ENCODE peak calls at places on chromosomes 1 and 21, in five cellular contexts. X is HFF-Myc, U is IMR-90, S is astrocyte of the cerebellum, J is AG04450. H is an unnamed sample.

GRCh38 chr1:7255303-7256058 is 470.2 kb downstream of the CAMTA1 start:
- DNase-seq in U (peak), J (no peak), X (peak), S (no peak), H (no peak)

GRCh38 chr1:245197121-245197520 is 42.3 kb downstream of the KIF26B start:
- DNase-seq in X (no peak), U (no peak), S (no peak), J (no peak), H (no peak)

GRCh38 chr1:219788700-219789099 is 139.7 kb downstream of the SLC30A10 start:
- DNase-seq in X (no peak), U (no peak), S (no peak), J (no peak), H (no peak)

GRCh38 chr1:1157426-1157913 is 16.2 kb upstream of the TTLL10 start:
- DNase-seq in U (peak), J (peak), S (peak), X (peak), H (peak)

GRCh38 chr1:225451840-225452515 is 24.1 kb upstream of the LBR start:
- DNase-seq in S (no peak), X (no peak), U (no peak), J (no peak), H (no peak)

GRCh38 chr1:101073836-101074235 is 48.3 kb upstream of the DPH5 start:
- DNase-seq in J (no peak), U (no peak), X (no peak), S (no peak), H (no peak)

GRCh38 chr1:62247391-62248168 is 52.9 kb downstream of the L1TD1 start:
- DNase-seq in S (no peak), X (no peak), J (no peak), U (no peak), H (no peak)

GRCh38 chr1:66553846-66554245 is 19.9 kb downstream of the SGIP1 start:
- DNase-seq in X (no peak), S (no peak), J (no peak), U (peak), H (peak)

GRCh38 chr21:32298658-32299081 is at the start of gene MRAP:
- DNase-seq in J (no peak), S (no peak), X (no peak), U (no peak), H (no peak)

GRCh38 chr1:2290171-2290578 is 62.1 kb downstream of the SKI start:
- DNase-seq in S (no peak), U (no peak), J (no peak), X (no peak), H (no peak)

GRCh38 chr1:16237343-16237830 is 404 bp upstream of the CPLANE2 start:
- DNase-seq in J (no peak), S (no peak), U (peak), X (no peak), H (no peak)

GRCh38 chr1:16235347-16235746 is 1.6 kb downstream of the CPLANE2 start:
- DNase-seq in S (no peak), X (no peak), U (no peak), J (no peak), H (no peak)

GRCh38 chr1:16233431-16233830 is 3.6 kb downstream of the CPLANE2 start:
- DNase-seq in J (no peak), X (no peak), U (no peak), S (no peak), H (no peak)

GRCh38 chr1:16236091-16236494 is 890 bp downstream of the CPLANE2 start:
- DNase-seq in S (no peak), U (peak), X (no peak), J (no peak), H (no peak)

DNA sequence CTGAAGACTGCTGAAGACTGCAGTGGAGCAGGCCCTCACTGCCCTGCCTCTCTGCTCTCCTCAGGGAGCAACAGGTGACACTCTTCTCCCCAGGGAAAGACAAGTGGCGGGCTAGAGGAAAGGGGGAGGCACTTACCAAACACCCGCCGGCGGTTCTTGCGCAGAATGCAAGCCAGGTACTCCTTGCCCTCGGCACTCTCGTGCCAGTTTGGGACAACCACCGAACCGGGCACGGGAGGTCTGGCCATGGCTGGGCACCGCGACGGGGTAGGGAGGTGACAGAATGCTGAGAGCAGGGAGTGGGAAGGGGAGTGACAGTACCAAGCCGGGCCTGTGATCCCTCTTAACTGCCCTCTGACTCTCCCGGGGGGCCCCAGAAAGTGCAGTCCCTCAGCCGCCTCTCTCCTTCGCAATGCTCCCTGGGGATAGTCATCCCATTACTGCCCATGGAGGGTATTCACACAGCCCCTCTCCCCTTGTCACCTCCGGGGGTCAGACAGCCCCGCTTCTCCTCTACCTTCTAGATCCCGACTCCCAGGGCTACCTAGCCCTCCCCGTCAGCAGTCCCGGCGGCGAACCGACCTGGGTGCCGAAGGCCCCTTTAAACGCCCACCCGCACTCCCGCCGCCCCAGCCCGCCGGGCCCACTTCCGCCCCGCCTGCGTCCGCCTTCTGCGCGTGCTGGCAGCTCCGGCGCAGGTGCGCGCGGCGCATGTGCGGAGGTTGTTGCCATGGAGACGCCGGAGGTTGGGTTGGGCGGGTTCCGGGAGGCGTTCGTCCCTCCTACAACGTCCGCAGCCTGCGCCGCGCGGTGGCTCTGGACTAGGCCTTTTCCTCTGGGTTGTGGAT is at the start of gene CPLANE2:
- DNase-seq in U (peak), J (peak), S (peak), X (peak), H (no peak)
- TF ChIP-seq CTCF in U (peak), J (no peak), S (no peak), X (no peak), H (peak)

DNA sequence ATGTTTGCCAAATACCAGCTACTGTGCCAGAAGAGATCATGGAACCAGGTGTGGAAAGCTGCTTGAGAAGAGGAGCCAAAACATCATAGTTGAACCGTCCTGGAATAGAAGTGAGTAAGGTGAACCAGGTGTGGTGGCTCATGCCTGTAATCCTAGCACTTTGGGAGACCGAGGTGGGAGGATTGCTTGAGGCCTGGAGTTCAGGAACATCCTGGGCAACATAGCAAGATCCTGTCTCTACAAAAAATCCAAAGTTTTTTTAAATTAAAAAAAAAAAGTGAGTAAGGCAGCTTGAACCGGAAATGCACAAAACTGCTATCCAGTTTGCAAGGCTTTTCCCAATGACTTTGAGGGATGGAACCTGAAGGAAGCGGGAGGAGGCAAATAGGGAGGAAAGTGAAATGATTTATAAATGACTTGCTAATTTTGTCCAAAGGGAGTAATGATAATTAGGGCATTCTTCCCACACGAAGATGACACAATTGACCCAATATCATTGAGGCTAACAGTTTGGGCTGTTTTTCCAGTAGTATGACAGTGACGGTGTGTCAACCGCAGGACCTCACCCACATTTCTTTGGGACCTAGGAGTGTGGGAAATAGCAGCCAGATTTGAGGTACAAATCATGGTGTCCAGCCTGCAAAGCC is 1.5 kb upstream of the CNN3 start:
- DNase-seq in X (no peak), S (no peak), U (no peak), J (no peak), H (no peak)
- H3K4me3 ChIP-seq in X (peak), S (peak), U (no peak), J (peak), H (no peak)

GRCh38 chr1:37069406-37069805 is 35.1 kb upstream of the GRIK3 start:
- DNase-seq in X (no peak), U (no peak), J (no peak), S (no peak), H (no peak)
- TF ChIP-seq CTCF in X (no peak), U (no peak), J (no peak), S (no peak), H (no peak)

DNA sequence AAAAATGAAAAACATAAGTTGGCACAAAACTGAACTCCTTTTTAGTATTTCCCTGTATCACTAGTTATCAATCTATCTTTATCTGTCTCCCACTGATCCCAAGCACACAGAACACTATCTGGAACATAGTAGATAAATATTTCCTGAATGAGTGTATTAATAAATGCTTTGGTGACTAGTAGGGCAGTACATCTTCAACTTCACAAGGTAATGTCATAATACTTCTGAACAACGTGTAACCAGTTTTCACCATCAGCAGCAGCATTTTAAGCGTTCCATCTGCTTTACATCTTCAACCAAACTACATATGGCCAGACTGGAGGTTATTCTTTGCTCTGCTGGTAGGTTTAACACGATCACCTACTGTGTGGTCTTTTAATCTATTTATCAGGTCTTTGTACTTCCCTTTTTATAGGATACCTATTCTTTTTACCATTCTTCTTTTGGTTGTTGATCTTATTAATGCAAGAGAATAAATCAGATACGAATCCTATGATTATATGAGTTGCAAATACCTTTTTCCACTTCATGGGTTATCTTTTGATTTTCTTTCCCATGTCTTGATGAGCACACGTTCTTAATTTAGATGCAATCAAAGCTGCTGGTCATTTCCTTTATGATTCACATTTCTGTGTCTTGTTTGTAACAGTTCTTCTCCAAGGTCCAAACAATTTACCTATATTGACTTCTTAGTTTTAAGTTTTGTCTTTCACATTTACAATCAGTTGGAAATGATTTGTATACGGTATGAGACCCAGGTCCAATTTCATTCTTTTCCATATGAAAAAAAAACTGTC is 16.3 kb downstream of the GPBP1L1 start:
- DNase-seq in J (no peak), X (no peak), S (no peak), U (peak), H (no peak)
- H3K4me3 ChIP-seq in J (no peak), X (no peak), S (no peak), U (no peak), H (no peak)

H was measured in BJ.